ENCODE peak calls at places on chromosomes 5 and 9, in four cellular contexts. One of them, this sample, is unnamed.
A peak's percentile ranks its signal among the peaks of the same experiment; 100 is the strongest.

GRCh38 chr5:122493091-122493775 is 181.2 kb downstream of the SNCAIP start:
- DNase-seq in body of pancreas: peak; percentile 83
- DNase-seq in endothelial cell: no peak
- DNase-seq in heart left ventricle: peak; percentile 92
- DNase-seq in this sample: peak; percentile 84

GRCh38 chr9:15268317-15268716 is 38.7 kb downstream of the TTC39B start:
- DNase-seq in body of pancreas: no peak
- DNase-seq in heart left ventricle: no peak
- DNase-seq in endothelial cell: no peak
- DNase-seq in this sample: no peak

GRCh38 chr9:121529237-121529987 is 29.8 kb upstream of the GGTA1 start:
- DNase-seq in endothelial cell: no peak
- DNase-seq in body of pancreas: peak; percentile 87
- DNase-seq in heart left ventricle: peak; percentile 99
- DNase-seq in this sample: no peak

GRCh38 chr5:10276691-10277090 is 26.6 kb downstream of the CCT5 start:
- DNase-seq in body of pancreas: no peak
- DNase-seq in heart left ventricle: no peak
- DNase-seq in endothelial cell: no peak
- DNase-seq in this sample: no peak

GRCh38 chr5:157561105-157561504 is 14.5 kb downstream of the ADAM19 start:
- DNase-seq in body of pancreas: no peak
- DNase-seq in endothelial cell: no peak
- DNase-seq in heart left ventricle: peak; percentile 69
- DNase-seq in this sample: no peak

GRCh38 chr5:122078116-122078865 is at the start of gene LOX:
- DNase-seq in heart left ventricle: peak; percentile 81
- DNase-seq in endothelial cell: peak; percentile 37
- DNase-seq in body of pancreas: peak; percentile 60
- DNase-seq in this sample: no peak

GRCh38 chr9:6305954-6306563 is 22.1 kb upstream of the TPD52L3 start:
- DNase-seq in heart left ventricle: no peak
- DNase-seq in body of pancreas: no peak
- DNase-seq in endothelial cell: no peak
- DNase-seq in this sample: no peak

GRCh38 chr9:116589392-116590354 is 97.4 kb upstream of the TRIM32 start:
- DNase-seq in endothelial cell: peak; percentile 41
- DNase-seq in heart left ventricle: no peak
- DNase-seq in body of pancreas: peak; percentile 22
- DNase-seq in this sample: no peak

GRCh38 chr5:151570058-151570457 is 21.1 kb downstream of the FAT2 start:
- DNase-seq in endothelial cell: no peak
- DNase-seq in heart left ventricle: no peak
- DNase-seq in body of pancreas: no peak
- DNase-seq in this sample: no peak

GRCh38 chr9:110257097-110257955 is 1.0 kb upstream of the TXN start:
- DNase-seq in body of pancreas: peak; percentile 23
- DNase-seq in heart left ventricle: peak; percentile 58
- DNase-seq in endothelial cell: peak; percentile 11
- DNase-seq in this sample: no peak

GRCh38 chr5:137415231-137415681 is 83.9 kb downstream of the SPOCK1 start:
- DNase-seq in heart left ventricle: no peak
- DNase-seq in body of pancreas: no peak
- DNase-seq in endothelial cell: no peak
- DNase-seq in this sample: no peak

GRCh38 chr9:130110596-130111021 is 56.9 kb downstream of the GPR107 start:
- DNase-seq in body of pancreas: no peak
- DNase-seq in heart left ventricle: no peak
- DNase-seq in endothelial cell: no peak
- DNase-seq in this sample: no peak

GRCh38 chr9:135275163-135275925 is 187.9 kb downstream of the OLFM1 start:
- DNase-seq in endothelial cell: no peak
- DNase-seq in body of pancreas: peak; percentile 90
- DNase-seq in heart left ventricle: peak; percentile 48
- DNase-seq in this sample: no peak

GRCh38 chr9:127898433-127899199 is 787 bp downstream of the ST6GALNAC6 start:
- DNase-seq in body of pancreas: peak; percentile 57
- DNase-seq in endothelial cell: no peak
- DNase-seq in heart left ventricle: no peak
- DNase-seq in this sample: peak; percentile 52

GRCh38 chr9:35395076-35395675 is 94.7 kb upstream of the RUSC2 start:
- DNase-seq in endothelial cell: no peak
- DNase-seq in heart left ventricle: no peak
- DNase-seq in body of pancreas: no peak
- DNase-seq in this sample: no peak

GRCh38 chr5:133754575-133755169 is 142.3 kb upstream of the FSTL4 start:
- DNase-seq in endothelial cell: peak; percentile 60
- DNase-seq in body of pancreas: peak; percentile 56
- DNase-seq in heart left ventricle: no peak
- DNase-seq in this sample: peak; percentile 35

GRCh38 chr5:107806271-107806670 is 135.5 kb upstream of the EFNA5 start:
- DNase-seq in endothelial cell: no peak
- DNase-seq in heart left ventricle: no peak
- DNase-seq in body of pancreas: no peak
- DNase-seq in this sample: no peak

GRCh38 chr5:56814361-56814962 is 887 bp upstream of the MAP3K1 start:
- DNase-seq in heart left ventricle: peak; percentile 48
- DNase-seq in endothelial cell: peak; percentile 27
- DNase-seq in body of pancreas: peak; percentile 74
- DNase-seq in this sample: no peak

GRCh38 chr9:83166369-83166768 is 103.4 kb upstream of the RASEF start:
- DNase-seq in heart left ventricle: no peak
- DNase-seq in body of pancreas: peak; percentile 88
- DNase-seq in endothelial cell: no peak
- DNase-seq in this sample: no peak

GRCh38 chr5:181145133-181145532 is 2.3 kb upstream of the OR2V2 start:
- DNase-seq in body of pancreas: no peak
- DNase-seq in heart left ventricle: no peak
- DNase-seq in endothelial cell: no peak
- DNase-seq in this sample: no peak

GRCh38 chr5:163505475-163506457 is at the start of gene MAT2B:
- DNase-seq in endothelial cell: peak; percentile 96
- DNase-seq in heart left ventricle: peak; percentile 97
- DNase-seq in body of pancreas: peak; percentile 95
- DNase-seq in this sample: peak; percentile 85

GRCh38 chr9:101398930-101399640 is 434 bp downstream of the ZNF189 start:
- DNase-seq in heart left ventricle: peak; percentile 28
- DNase-seq in body of pancreas: peak; percentile 28
- DNase-seq in endothelial cell: no peak
- DNase-seq in this sample: peak; percentile 60

GRCh38 chr9:107020040-107020530 is 157.1 kb downstream of the ZNF462 start:
- DNase-seq in heart left ventricle: peak; percentile 38
- DNase-seq in body of pancreas: no peak
- DNase-seq in endothelial cell: no peak
- DNase-seq in this sample: no peak

GRCh38 chr9:69207503-69207902 is 33.4 kb downstream of the TJP2 start:
- DNase-seq in heart left ventricle: peak; percentile 68
- DNase-seq in endothelial cell: no peak
- DNase-seq in body of pancreas: peak; percentile 21
- DNase-seq in this sample: no peak

GRCh38 chr9:120393386-120394057 is 186.4 kb downstream of the CDK5RAP2 start:
- DNase-seq in endothelial cell: no peak
- DNase-seq in body of pancreas: no peak
- DNase-seq in heart left ventricle: no peak
- DNase-seq in this sample: no peak

GRCh38 chr9:108869092-108869725 is 7.1 kb downstream of the ACTL7A start:
- DNase-seq in heart left ventricle: no peak
- DNase-seq in endothelial cell: no peak
- DNase-seq in body of pancreas: no peak
- DNase-seq in this sample: no peak

GRCh38 chr9:132043708-132044107 is 36.0 kb downstream of the MED27 start:
- DNase-seq in heart left ventricle: no peak
- DNase-seq in endothelial cell: no peak
- DNase-seq in body of pancreas: no peak
- DNase-seq in this sample: no peak

GRCh38 chr5:21831145-21831787 is 1021.9 kb downstream of the CDH12 start:
- DNase-seq in endothelial cell: no peak
- DNase-seq in heart left ventricle: no peak
- DNase-seq in body of pancreas: no peak
- DNase-seq in this sample: no peak

GRCh38 chr5:2017540-2018389 is 135.0 kb upstream of the IRX4 start:
- DNase-seq in heart left ventricle: no peak
- DNase-seq in body of pancreas: peak; percentile 44
- DNase-seq in endothelial cell: peak; percentile 58
- DNase-seq in this sample: no peak

GRCh38 chr5:11656940-11657339 is 247.3 kb downstream of the CTNND2 start:
- DNase-seq in heart left ventricle: no peak
- DNase-seq in endothelial cell: no peak
- DNase-seq in body of pancreas: no peak
- DNase-seq in this sample: no peak

GRCh38 chr9:36037580-36038169 is 962 bp downstream of the RECK start:
- DNase-seq in body of pancreas: no peak
- DNase-seq in heart left ventricle: no peak
- DNase-seq in endothelial cell: no peak
- DNase-seq in this sample: no peak

DNA sequence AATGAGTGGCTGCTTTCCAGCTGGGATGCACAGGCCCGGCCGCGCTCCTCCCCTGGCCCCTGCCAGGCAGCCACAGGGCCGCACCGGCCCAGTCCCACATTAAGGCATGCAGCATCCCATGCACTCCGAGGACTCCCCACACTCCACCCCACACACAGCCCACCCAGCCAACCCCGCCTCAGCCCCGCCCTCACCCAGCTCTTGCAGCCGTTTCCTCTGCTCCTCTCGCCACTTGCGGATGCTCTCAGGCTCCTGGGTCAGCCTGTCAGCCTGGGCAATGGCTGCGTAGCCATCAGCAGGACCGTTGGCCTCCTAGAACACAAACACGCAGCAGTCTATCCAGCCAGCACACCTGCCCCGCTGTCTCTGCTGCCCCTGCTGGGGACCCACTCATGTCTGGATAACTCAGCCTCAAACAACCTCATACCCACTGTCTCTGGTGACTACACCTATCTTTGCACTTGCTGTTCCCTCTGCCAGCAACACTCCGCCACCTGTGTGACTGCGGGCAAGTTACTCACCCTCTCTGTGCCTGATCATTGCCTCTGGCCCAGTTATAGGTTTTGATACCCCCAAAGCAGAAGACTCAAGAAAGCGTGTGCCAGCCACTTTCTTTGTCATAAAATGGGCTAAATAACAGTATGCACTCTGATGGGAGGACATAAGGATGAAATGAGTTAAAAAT is 9.3 kb downstream of the HIGD2A start:
- DNase-seq in endothelial cell: no peak
- DNase-seq in heart left ventricle: peak; percentile 19
- DNase-seq in body of pancreas: no peak
- DNase-seq in this sample: no peak
- TF ChIP-seq CTCF in endothelial cell: no peak
- TF ChIP-seq CTCF in heart left ventricle: no peak
- TF ChIP-seq CTCF in body of pancreas: no peak
- TF ChIP-seq CTCF in this sample: no peak

GRCh38 chr5:140172473-140172872 is 2.5 kb upstream of the CYSTM1 start:
- DNase-seq in body of pancreas: no peak
- DNase-seq in heart left ventricle: no peak
- DNase-seq in endothelial cell: no peak
- DNase-seq in this sample: no peak

GRCh38 chr5:140174014-140174413 is 974 bp upstream of the CYSTM1 start:
- DNase-seq in heart left ventricle: no peak
- DNase-seq in endothelial cell: no peak
- DNase-seq in body of pancreas: no peak
- DNase-seq in this sample: no peak

GRCh38 chr5:140176028-140176382 is 1.0 kb downstream of the CYSTM1 start:
- DNase-seq in body of pancreas: no peak
- DNase-seq in heart left ventricle: no peak
- DNase-seq in endothelial cell: no peak
- DNase-seq in this sample: no peak

GRCh38 chr5:140175367-140176027 is 509 bp downstream of the CYSTM1 start:
- DNase-seq in endothelial cell: peak; percentile 70
- DNase-seq in heart left ventricle: peak; percentile 86
- DNase-seq in body of pancreas: peak; percentile 84
- DNase-seq in this sample: peak; percentile 79

DNA sequence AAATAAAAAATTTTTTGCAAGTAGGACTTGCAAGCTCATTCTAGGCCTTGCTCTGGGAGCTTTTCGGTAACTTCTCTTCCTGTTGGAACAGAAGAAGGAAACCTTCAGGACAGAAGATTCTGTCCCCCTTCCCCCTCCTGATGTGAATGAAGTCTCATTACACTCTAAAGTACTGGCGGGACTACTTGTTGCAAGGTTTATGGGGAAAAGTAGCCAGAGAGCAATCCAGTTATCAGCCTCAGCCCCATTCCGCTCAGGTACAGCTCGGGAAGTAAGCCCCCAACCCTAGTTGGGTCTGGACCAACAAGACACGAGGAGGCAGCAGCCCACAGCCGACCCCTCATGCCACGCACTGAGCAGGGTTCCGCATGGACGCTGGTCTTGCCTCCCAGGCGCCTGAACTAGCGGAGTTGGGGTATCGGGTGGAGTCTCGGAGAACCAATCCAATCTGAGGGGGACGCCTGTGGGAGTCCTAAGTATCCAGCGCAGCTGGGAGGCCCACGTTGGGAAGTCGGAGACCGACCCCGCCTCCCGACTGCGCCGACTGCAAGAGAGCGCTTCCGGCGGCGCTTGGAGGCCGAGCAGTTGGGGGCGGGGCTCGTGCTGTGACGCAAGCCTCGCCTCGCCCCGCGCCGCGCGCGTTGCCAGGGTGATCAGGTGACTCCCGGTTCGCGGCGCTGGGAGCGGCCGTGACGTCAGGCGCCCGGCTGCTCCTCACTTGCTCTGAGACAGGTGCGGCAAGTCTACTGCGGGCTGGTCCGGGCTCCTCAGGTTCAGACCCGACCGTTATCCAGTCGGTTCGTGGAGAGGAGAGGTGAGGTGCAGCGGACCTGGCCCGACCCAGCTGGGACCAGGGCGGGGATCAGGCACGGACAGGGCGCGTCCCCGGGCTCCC is at the start of gene CYSTM1:
- DNase-seq in heart left ventricle: peak; percentile 98
- DNase-seq in endothelial cell: peak; percentile 96
- DNase-seq in body of pancreas: peak; percentile 99
- DNase-seq in this sample: peak; percentile 97
- TF ChIP-seq CTCF in heart left ventricle: no peak
- TF ChIP-seq CTCF in endothelial cell: no peak
- TF ChIP-seq CTCF in body of pancreas: peak; percentile 27
- TF ChIP-seq CTCF in this sample: no peak

GRCh38 chr9:123364241-123364824 is 8.3 kb downstream of the CRB2 start:
- DNase-seq in body of pancreas: no peak
- DNase-seq in heart left ventricle: no peak
- DNase-seq in endothelial cell: no peak
- DNase-seq in this sample: no peak

GRCh38 chr9:123362856-123363255 is 6.9 kb downstream of the CRB2 start:
- DNase-seq in body of pancreas: no peak
- DNase-seq in heart left ventricle: no peak
- DNase-seq in endothelial cell: no peak
- DNase-seq in this sample: no peak

GRCh38 chr9:123368023-123368422 is 12.0 kb downstream of the CRB2 start:
- DNase-seq in body of pancreas: no peak
- DNase-seq in endothelial cell: no peak
- DNase-seq in heart left ventricle: no peak
- DNase-seq in this sample: no peak

GRCh38 chr9:123365881-123366528 is 10.0 kb downstream of the CRB2 start:
- DNase-seq in heart left ventricle: no peak
- DNase-seq in endothelial cell: no peak
- DNase-seq in body of pancreas: no peak
- DNase-seq in this sample: no peak

GRCh38 chr9:123365287-123365880 is 9.4 kb downstream of the CRB2 start:
- DNase-seq in heart left ventricle: no peak
- DNase-seq in body of pancreas: no peak
- DNase-seq in endothelial cell: no peak
- DNase-seq in this sample: no peak
- TF ChIP-seq CTCF in heart left ventricle: no peak
- TF ChIP-seq CTCF in body of pancreas: no peak
- TF ChIP-seq CTCF in endothelial cell: peak; percentile 31
- TF ChIP-seq CTCF in this sample: no peak

GRCh38 chr9:96875460-96876142 is 21.3 kb upstream of the ZNF782 start:
- DNase-seq in endothelial cell: peak; percentile 77
- DNase-seq in heart left ventricle: peak; percentile 66
- DNase-seq in body of pancreas: peak; percentile 86
- DNase-seq in this sample: peak; percentile 88
- TF ChIP-seq CTCF in endothelial cell: peak; percentile 33
- TF ChIP-seq CTCF in heart left ventricle: peak; percentile 0
- TF ChIP-seq CTCF in body of pancreas: peak; percentile 19
- TF ChIP-seq CTCF in this sample: no peak

This sample was measured in mesothelial cell of epicardium.